ENCODE peak calls at places on chromosomes 3 and 15, in five cellular contexts. One of them, this sample, is unnamed. For H3K4me1, the result is how much of the 10 kb centered on the place peaks cover.

GRCh38 chr3:83500422-83500821 is 1458.4 kb upstream of the CADM2 start:
- DNase-seq in uterus: no peak
- DNase-seq in HepG2: peak
- DNase-seq in SJSA1: no peak
- DNase-seq in transverse colon: no peak
- DNase-seq in this sample: no peak

GRCh38 chr15:37004981-37005735 is 95.2 kb downstream of the MEIS2 start:
- DNase-seq in uterus: no peak
- DNase-seq in HepG2: no peak
- DNase-seq in transverse colon: no peak
- DNase-seq in SJSA1: no peak
- DNase-seq in this sample: no peak

GRCh38 chr3:120172070-120172469 is 77.8 kb upstream of the GSK3B start:
- DNase-seq in HepG2: no peak
- DNase-seq in transverse colon: no peak
- DNase-seq in SJSA1: no peak
- DNase-seq in uterus: peak
- DNase-seq in this sample: no peak

GRCh38 chr15:85821545-85821944 is 26.8 kb upstream of the KLHL25 start:
- DNase-seq in HepG2: no peak
- DNase-seq in transverse colon: no peak
- DNase-seq in uterus: no peak
- DNase-seq in SJSA1: no peak
- DNase-seq in this sample: no peak

GRCh38 chr3:179713643-179714090 is 60.8 kb downstream of the USP13 start:
- DNase-seq in uterus: no peak
- DNase-seq in transverse colon: no peak
- DNase-seq in SJSA1: peak
- DNase-seq in HepG2: no peak
- DNase-seq in this sample: no peak

GRCh38 chr3:8519156-8519555 is 17.5 kb downstream of the LMCD1 start:
- DNase-seq in uterus: no peak
- DNase-seq in HepG2: no peak
- DNase-seq in SJSA1: no peak
- DNase-seq in transverse colon: no peak
- DNase-seq in this sample: no peak

GRCh38 chr3:159782724-159783421 is 205.8 kb upstream of the IL12A start:
- DNase-seq in uterus: no peak
- DNase-seq in HepG2: peak
- DNase-seq in transverse colon: peak
- DNase-seq in SJSA1: no peak
- DNase-seq in this sample: no peak

GRCh38 chr3:17733768-17734167 is 8.7 kb downstream of the TBC1D5 start:
- DNase-seq in SJSA1: no peak
- DNase-seq in transverse colon: no peak
- DNase-seq in HepG2: no peak
- DNase-seq in uterus: no peak
- DNase-seq in this sample: no peak

GRCh38 chr15:68268405-68268804 is 9.1 kb upstream of the FEM1B start:
- DNase-seq in SJSA1: no peak
- DNase-seq in HepG2: no peak
- DNase-seq in transverse colon: no peak
- DNase-seq in uterus: no peak
- DNase-seq in this sample: no peak

GRCh38 chr3:155970406-155970805 is 100.0 kb downstream of the GMPS start:
- DNase-seq in transverse colon: no peak
- DNase-seq in uterus: no peak
- DNase-seq in HepG2: no peak
- DNase-seq in SJSA1: no peak
- DNase-seq in this sample: no peak

GRCh38 chr15:58513681-58514336 is 82.0 kb downstream of the LIPC start:
- DNase-seq in transverse colon: no peak
- DNase-seq in SJSA1: no peak
- DNase-seq in uterus: no peak
- DNase-seq in HepG2: no peak
- DNase-seq in this sample: no peak

GRCh38 chr15:52786436-52787122 is 3.6 kb downstream of the ONECUT1 start:
- DNase-seq in HepG2: peak
- DNase-seq in uterus: no peak
- DNase-seq in SJSA1: no peak
- DNase-seq in transverse colon: no peak
- DNase-seq in this sample: no peak

GRCh38 chr3:5295191-5295690 is 107.7 kb downstream of the EDEM1 start:
- DNase-seq in uterus: no peak
- DNase-seq in transverse colon: no peak
- DNase-seq in HepG2: no peak
- DNase-seq in SJSA1: no peak
- DNase-seq in this sample: no peak

GRCh38 chr3:35505181-35505580 is 134.1 kb upstream of the ARPP21 start:
- DNase-seq in uterus: no peak
- DNase-seq in SJSA1: no peak
- DNase-seq in HepG2: no peak
- DNase-seq in transverse colon: no peak
- DNase-seq in this sample: no peak

GRCh38 chr3:96236499-96236898 is 577.9 kb upstream of the EPHA6 start:
- DNase-seq in SJSA1: no peak
- DNase-seq in uterus: no peak
- DNase-seq in HepG2: no peak
- DNase-seq in transverse colon: no peak
- DNase-seq in this sample: no peak

GRCh38 chr3:32414527-32415202 is 23.0 kb downstream of the CMTM7 start:
- DNase-seq in SJSA1: no peak
- DNase-seq in HepG2: no peak
- DNase-seq in uterus: no peak
- DNase-seq in transverse colon: peak
- DNase-seq in this sample: peak

GRCh38 chr3:114690896-114691295 is 397.1 kb downstream of the TIGIT start:
- DNase-seq in transverse colon: no peak
- DNase-seq in HepG2: no peak
- DNase-seq in uterus: no peak
- DNase-seq in SJSA1: no peak
- DNase-seq in this sample: no peak

GRCh38 chr15:92636950-92637481 is 18.6 kb downstream of the FAM174B start:
- DNase-seq in transverse colon: peak
- DNase-seq in SJSA1: no peak
- DNase-seq in HepG2: no peak
- DNase-seq in uterus: no peak
- DNase-seq in this sample: peak

GRCh38 chr15:47757331-47757730 is 40.0 kb downstream of the SEMA6D start:
- DNase-seq in transverse colon: no peak
- DNase-seq in HepG2: no peak
- DNase-seq in SJSA1: no peak
- DNase-seq in uterus: no peak
- DNase-seq in this sample: no peak

GRCh38 chr15:68818671-68819450 is 1.8 kb downstream of the ANP32A start:
- DNase-seq in transverse colon: peak
- DNase-seq in SJSA1: peak
- DNase-seq in uterus: peak
- DNase-seq in HepG2: peak
- DNase-seq in this sample: peak

GRCh38 chr3:48432411-48433371 is 2.8 kb upstream of the PLXNB1 start:
- DNase-seq in HepG2: no peak
- DNase-seq in uterus: peak
- DNase-seq in transverse colon: peak
- DNase-seq in SJSA1: no peak
- DNase-seq in this sample: no peak

GRCh38 chr3:113287818-113288648 is 76.7 kb downstream of the BOC start:
- DNase-seq in uterus: peak
- DNase-seq in SJSA1: peak
- DNase-seq in transverse colon: peak
- DNase-seq in HepG2: peak
- DNase-seq in this sample: no peak

GRCh38 chr3:71602256-71602655 is 18.7 kb upstream of the FOXP1 start:
- DNase-seq in HepG2: peak
- DNase-seq in uterus: no peak
- DNase-seq in SJSA1: no peak
- DNase-seq in transverse colon: no peak
- DNase-seq in this sample: no peak

DNA sequence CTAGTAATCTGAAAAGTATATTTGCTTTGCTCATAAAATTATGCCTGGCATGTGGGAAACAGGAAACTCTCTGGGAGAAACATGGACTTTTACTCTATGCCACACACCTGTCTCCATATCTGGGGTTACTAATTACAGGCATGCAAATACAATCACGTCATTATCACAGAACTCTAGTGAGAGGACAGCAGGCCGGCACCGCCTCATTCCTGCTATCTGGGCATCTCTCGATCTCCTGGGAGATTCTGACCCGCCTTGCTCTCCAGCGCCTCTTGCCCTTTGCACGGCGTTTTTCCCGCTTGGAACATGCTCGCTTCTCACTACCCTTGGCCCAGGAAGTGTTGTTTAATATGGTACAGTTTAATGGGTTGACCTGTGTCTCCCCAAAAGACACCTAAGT is 45.4 kb upstream of the PARL start:
- DNase-seq in uterus: no peak
- DNase-seq in HepG2: peak
- DNase-seq in transverse colon: peak
- DNase-seq in SJSA1: no peak
- DNase-seq in this sample: no peak
- H3K4me1 ChIP-seq in uterus: under half
- H3K4me1 ChIP-seq in HepG2: under half
- H3K4me1 ChIP-seq in transverse colon: under half
- H3K4me1 ChIP-seq in SJSA1: under half
- H3K4me1 ChIP-seq in this sample: under half

GRCh38 chr3:125042725-125043406 is 12.9 kb downstream of the HEG1 start:
- DNase-seq in SJSA1: no peak
- DNase-seq in HepG2: no peak
- DNase-seq in uterus: peak
- DNase-seq in transverse colon: no peak
- DNase-seq in this sample: no peak

GRCh38 chr3:125037498-125038150 is 18.2 kb downstream of the HEG1 start:
- DNase-seq in uterus: no peak
- DNase-seq in transverse colon: no peak
- DNase-seq in SJSA1: no peak
- DNase-seq in HepG2: no peak
- DNase-seq in this sample: no peak

GRCh38 chr3:125039041-125039896 is 16.5 kb downstream of the HEG1 start:
- DNase-seq in uterus: no peak
- DNase-seq in SJSA1: no peak
- DNase-seq in transverse colon: no peak
- DNase-seq in HepG2: no peak
- DNase-seq in this sample: no peak

GRCh38 chr3:125043599-125044151 is 12.1 kb downstream of the HEG1 start:
- DNase-seq in transverse colon: peak
- DNase-seq in SJSA1: no peak
- DNase-seq in HepG2: no peak
- DNase-seq in uterus: peak
- DNase-seq in this sample: no peak

DNA sequence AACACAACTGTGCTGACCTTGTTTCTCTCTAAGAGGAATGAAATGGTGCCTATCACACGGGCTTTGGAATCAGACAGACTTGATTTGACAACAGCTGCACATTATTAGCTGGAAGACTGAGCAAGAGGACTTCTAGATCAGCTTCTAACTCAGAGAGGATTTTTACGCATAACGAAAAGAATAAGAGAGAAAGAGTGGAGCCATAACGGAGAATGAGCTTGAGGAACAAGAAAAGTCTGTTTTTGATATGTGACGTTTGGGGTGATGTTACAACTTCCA is 16.0 kb downstream of the HEG1 start:
- DNase-seq in HepG2: no peak
- DNase-seq in uterus: no peak
- DNase-seq in SJSA1: no peak
- DNase-seq in transverse colon: no peak
- DNase-seq in this sample: no peak
- H3K4me1 ChIP-seq in HepG2: under half
- H3K4me1 ChIP-seq in uterus: under half
- H3K4me1 ChIP-seq in SJSA1: under half
- H3K4me1 ChIP-seq in transverse colon: under half
- H3K4me1 ChIP-seq in this sample: under half

GRCh38 chr3:30630238-30631030 is 24.0 kb downstream of the TGFBR2 start:
- DNase-seq in SJSA1: no peak
- DNase-seq in HepG2: no peak
- DNase-seq in uterus: no peak
- DNase-seq in transverse colon: no peak
- DNase-seq in this sample: no peak
- H3K4me1 ChIP-seq in SJSA1: under half
- H3K4me1 ChIP-seq in HepG2: half or more
- H3K4me1 ChIP-seq in uterus: under half
- H3K4me1 ChIP-seq in transverse colon: half or more
- H3K4me1 ChIP-seq in this sample: half or more

GRCh38 chr3:38370149-38370548 is 23.6 kb downstream of the XYLB start:
- DNase-seq in transverse colon: no peak
- DNase-seq in HepG2: no peak
- DNase-seq in SJSA1: no peak
- DNase-seq in uterus: no peak
- DNase-seq in this sample: no peak
- H3K4me1 ChIP-seq in transverse colon: under half
- H3K4me1 ChIP-seq in HepG2: under half
- H3K4me1 ChIP-seq in SJSA1: under half
- H3K4me1 ChIP-seq in uterus: under half
- H3K4me1 ChIP-seq in this sample: under half

DNA sequence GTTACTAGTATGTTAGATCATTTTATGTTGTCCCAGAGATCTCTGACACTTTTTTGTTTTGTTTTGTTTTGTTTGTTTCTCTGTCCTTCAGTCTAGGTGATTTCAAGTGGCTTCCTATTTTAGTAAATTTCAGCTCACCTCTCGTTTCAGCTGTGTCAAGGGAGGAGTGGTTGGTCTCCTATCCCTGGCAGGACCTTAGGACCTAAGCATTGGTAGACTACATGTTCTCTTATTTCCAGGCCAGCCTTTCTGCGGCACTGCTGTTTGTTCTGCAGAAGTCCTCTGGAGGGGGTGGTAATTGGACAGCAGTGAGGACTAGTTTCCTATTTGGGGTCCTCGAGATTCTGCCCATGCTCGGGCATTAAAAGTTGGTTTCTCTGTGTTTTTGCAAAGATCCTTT is 31.8 kb downstream of the MGA start:
- DNase-seq in HepG2: no peak
- DNase-seq in SJSA1: no peak
- DNase-seq in transverse colon: no peak
- DNase-seq in uterus: no peak
- DNase-seq in this sample: no peak
- H3K4me1 ChIP-seq in HepG2: under half
- H3K4me1 ChIP-seq in SJSA1: under half
- H3K4me1 ChIP-seq in transverse colon: under half
- H3K4me1 ChIP-seq in uterus: under half
- H3K4me1 ChIP-seq in this sample: under half

GRCh38 chr3:112132975-112133448 is at the start of gene GCSAM:
- DNase-seq in uterus: no peak
- DNase-seq in SJSA1: no peak
- DNase-seq in HepG2: no peak
- DNase-seq in transverse colon: peak
- DNase-seq in this sample: peak

GRCh38 chr3:112130638-112130993 is 2.4 kb downstream of the GCSAM start:
- DNase-seq in SJSA1: no peak
- DNase-seq in uterus: no peak
- DNase-seq in transverse colon: no peak
- DNase-seq in HepG2: no peak
- DNase-seq in this sample: no peak

GRCh38 chr3:112131111-112131510 is 1.9 kb downstream of the GCSAM start:
- DNase-seq in uterus: no peak
- DNase-seq in transverse colon: no peak
- DNase-seq in SJSA1: no peak
- DNase-seq in HepG2: no peak
- DNase-seq in this sample: no peak

GRCh38 chr3:112132554-112132953 is 494 bp downstream of the GCSAM start:
- DNase-seq in SJSA1: no peak
- DNase-seq in HepG2: no peak
- DNase-seq in uterus: no peak
- DNase-seq in transverse colon: no peak
- DNase-seq in this sample: no peak

GRCh38 chr3:112132088-112132487 is 960 bp downstream of the GCSAM start:
- DNase-seq in transverse colon: no peak
- DNase-seq in SJSA1: no peak
- DNase-seq in HepG2: no peak
- DNase-seq in uterus: no peak
- DNase-seq in this sample: no peak
- H3K4me1 ChIP-seq in transverse colon: under half
- H3K4me1 ChIP-seq in SJSA1: under half
- H3K4me1 ChIP-seq in HepG2: under half
- H3K4me1 ChIP-seq in uterus: under half
- H3K4me1 ChIP-seq in this sample: under half